ENCODE peak calls at places on chromosomes 2 and 18, in nine cellular contexts. One of them, this sample, is unnamed.

GRCh38 chr2:8653485-8653884 is 28.4 kb upstream of the ID2 start:
- DNase-seq in HTR-8/SVneo: no peak
- DNase-seq in nephron progenitor cell: no peak
- DNase-seq in PC-3: no peak
- DNase-seq in OCI-LY7: peak; percentile 78
- DNase-seq in GM23248: no peak
- DNase-seq in EH: no peak
- DNase-seq in anterior cingulate cortex: no peak
- DNase-seq in EL: no peak
- DNase-seq in this sample: no peak

GRCh38 chr18:5106730-5107129 is 90.3 kb downstream of the AKAIN1 start:
- DNase-seq in EL: no peak
- DNase-seq in OCI-LY7: peak; percentile 24
- DNase-seq in anterior cingulate cortex: no peak
- DNase-seq in HTR-8/SVneo: no peak
- DNase-seq in EH: no peak
- DNase-seq in nephron progenitor cell: no peak
- DNase-seq in PC-3: peak; percentile 4
- DNase-seq in GM23248: peak; percentile 7
- DNase-seq in this sample: no peak

GRCh38 chr2:42340045-42340937 is 20.7 kb downstream of the COX7A2L start:
- DNase-seq in EL: no peak
- DNase-seq in EH: no peak
- DNase-seq in GM23248: no peak
- DNase-seq in anterior cingulate cortex: no peak
- DNase-seq in OCI-LY7: no peak
- DNase-seq in PC-3: no peak
- DNase-seq in nephron progenitor cell: peak; percentile 19
- DNase-seq in HTR-8/SVneo: no peak
- DNase-seq in this sample: no peak

GRCh38 chr2:2558476-2558875 is 227.4 kb upstream of the MYT1L start:
- DNase-seq in PC-3: no peak
- DNase-seq in HTR-8/SVneo: no peak
- DNase-seq in GM23248: no peak
- DNase-seq in EL: no peak
- DNase-seq in anterior cingulate cortex: no peak
- DNase-seq in nephron progenitor cell: no peak
- DNase-seq in EH: no peak
- DNase-seq in OCI-LY7: no peak
- DNase-seq in this sample: no peak

GRCh38 chr2:3674446-3674845 is 16.4 kb downstream of the ALLC start:
- DNase-seq in anterior cingulate cortex: no peak
- DNase-seq in nephron progenitor cell: no peak
- DNase-seq in OCI-LY7: no peak
- DNase-seq in EL: no peak
- DNase-seq in HTR-8/SVneo: no peak
- DNase-seq in EH: no peak
- DNase-seq in PC-3: no peak
- DNase-seq in GM23248: no peak
- DNase-seq in this sample: no peak

GRCh38 chr2:16351541-16351940 is 314.1 kb downstream of the CYRIA start:
- DNase-seq in anterior cingulate cortex: no peak
- DNase-seq in EH: no peak
- DNase-seq in GM23248: no peak
- DNase-seq in nephron progenitor cell: no peak
- DNase-seq in PC-3: no peak
- DNase-seq in EL: no peak
- DNase-seq in HTR-8/SVneo: no peak
- DNase-seq in OCI-LY7: no peak
- DNase-seq in this sample: no peak

GRCh38 chr18:54232485-54233227 is 8.2 kb upstream of the MBD2 start:
- DNase-seq in EL: no peak
- DNase-seq in OCI-LY7: no peak
- DNase-seq in EH: no peak
- DNase-seq in nephron progenitor cell: no peak
- DNase-seq in HTR-8/SVneo: no peak
- DNase-seq in GM23248: no peak
- DNase-seq in anterior cingulate cortex: no peak
- DNase-seq in PC-3: no peak
- DNase-seq in this sample: no peak

GRCh38 chr2:169676357-169676756 is 17.8 kb downstream of the CFAP210 start:
- DNase-seq in EL: no peak
- DNase-seq in GM23248: no peak
- DNase-seq in PC-3: peak; percentile 26
- DNase-seq in HTR-8/SVneo: no peak
- DNase-seq in anterior cingulate cortex: no peak
- DNase-seq in OCI-LY7: peak; percentile 17
- DNase-seq in EH: no peak
- DNase-seq in nephron progenitor cell: no peak
- DNase-seq in this sample: no peak

GRCh38 chr2:46167924-46168323 is 129.3 kb upstream of the EPAS1 start:
- DNase-seq in EL: peak; percentile 73
- DNase-seq in anterior cingulate cortex: no peak
- DNase-seq in EH: peak; percentile 78
- DNase-seq in GM23248: no peak
- DNase-seq in OCI-LY7: no peak
- DNase-seq in nephron progenitor cell: no peak
- DNase-seq in PC-3: no peak
- DNase-seq in HTR-8/SVneo: no peak
- DNase-seq in this sample: no peak

GRCh38 chr2:175755169-175755568 is 246.9 kb downstream of the LNPK start:
- DNase-seq in OCI-LY7: no peak
- DNase-seq in EL: no peak
- DNase-seq in HTR-8/SVneo: no peak
- DNase-seq in nephron progenitor cell: no peak
- DNase-seq in GM23248: no peak
- DNase-seq in anterior cingulate cortex: no peak
- DNase-seq in PC-3: no peak
- DNase-seq in EH: no peak
- DNase-seq in this sample: no peak

GRCh38 chr2:63378589-63378988 is 209.7 kb downstream of the WDPCP start:
- DNase-seq in EL: no peak
- DNase-seq in nephron progenitor cell: no peak
- DNase-seq in PC-3: no peak
- DNase-seq in OCI-LY7: no peak
- DNase-seq in EH: no peak
- DNase-seq in HTR-8/SVneo: no peak
- DNase-seq in GM23248: no peak
- DNase-seq in anterior cingulate cortex: no peak
- DNase-seq in this sample: no peak